ENCODE peak calls at places on chromosomes 13 and 19, in seven cellular contexts. N, W, F, I, B, C and S are unnamed samples.

GRCh38 chr13:114001331-114002008 is 27.6 kb upstream of the C13orf46 start:
- DNase-seq in N (no peak), W (no peak), F (no peak), I (no peak), B (no peak), C (no peak), S (no peak)

GRCh38 chr19:35118268-35119026 is 2.8 kb downstream of the FXYD3 start:
- DNase-seq in N (no peak), W (no peak), F (peak), I (no peak), B (no peak), C (no peak), S (no peak)

GRCh38 chr13:85995788-85996418 is 196.7 kb upstream of the SLITRK6 start:
- DNase-seq in N (no peak), W (no peak), F (no peak), I (no peak), B (no peak), C (no peak), S (no peak)

GRCh38 chr13:98576215-98576945 is 527 bp downstream of the STK24 start:
- DNase-seq in N (no peak), W (no peak), F (peak), I (peak), B (no peak), C (peak), S (no peak)

GRCh38 chr19:18940791-18941627 is at the start of gene HOMER3:
- DNase-seq in N (peak), W (peak), F (peak), I (peak), B (peak), C (peak), S (no peak)

GRCh38 chr19:41420101-41420880 is 6.9 kb downstream of the B3GNT8 start:
- DNase-seq in N (no peak), W (no peak), F (no peak), I (no peak), B (no peak), C (no peak), S (peak)

GRCh38 chr19:19105365-19106060 is 32.8 kb downstream of the TMEM161A start:
- DNase-seq in N (peak), W (no peak), F (peak), I (no peak), B (no peak), C (no peak), S (no peak)

GRCh38 chr13:110850006-110850405 is 64.9 kb downstream of the ANKRD10 start:
- DNase-seq in N (no peak), W (no peak), F (no peak), I (no peak), B (no peak), C (no peak), S (no peak)

GRCh38 chr13:30047154-30047874 is 196.9 kb upstream of the UBL3 start:
- DNase-seq in N (no peak), W (no peak), F (no peak), I (no peak), B (no peak), C (no peak), S (no peak)

GRCh38 chr13:96252903-96253302 is 163.0 kb downstream of the HS6ST3 start:
- DNase-seq in N (no peak), W (no peak), F (no peak), I (no peak), B (no peak), C (no peak), S (no peak)

GRCh38 chr13:110869805-110870706 is 44.8 kb downstream of the ANKRD10 start:
- DNase-seq in N (peak), W (no peak), F (peak), I (peak), B (no peak), C (no peak), S (no peak)

GRCh38 chr13:85896516-85897450 is 97.6 kb upstream of the SLITRK6 start:
- DNase-seq in N (no peak), W (no peak), F (no peak), I (no peak), B (no peak), C (no peak), S (no peak)

GRCh38 chr19:2524840-2525723 is 49.2 kb downstream of the GADD45B start:
- DNase-seq in N (peak), W (no peak), F (no peak), I (peak), B (no peak), C (no peak), S (peak)

GRCh38 chr19:41377977-41378707 is 1.8 kb downstream of the TMEM91 start:
- DNase-seq in N (no peak), W (no peak), F (no peak), I (no peak), B (no peak), C (no peak), S (no peak)

GRCh38 chr13:76976488-76976887 is 15.4 kb upstream of the CLN5 start:
- DNase-seq in N (peak), W (no peak), F (no peak), I (no peak), B (no peak), C (no peak), S (no peak)

GRCh38 chr13:93771229-93771628 is 544.6 kb downstream of the GPC6 start:
- DNase-seq in N (no peak), W (no peak), F (no peak), I (no peak), B (no peak), C (no peak), S (no peak)

GRCh38 chr13:112226320-112227002 is 149.7 kb upstream of the SPACA7 start:
- DNase-seq in N (no peak), W (no peak), F (no peak), I (peak), B (no peak), C (no peak), S (no peak)

GRCh38 chr13:112165712-112166111 is 98.8 kb downstream of the SOX1 start:
- DNase-seq in N (no peak), W (no peak), F (no peak), I (no peak), B (no peak), C (no peak), S (no peak)

GRCh38 chr19:16338470-16339360 is 14.1 kb downstream of the KLF2 start:
- DNase-seq in N (peak), W (peak), F (peak), I (no peak), B (no peak), C (no peak), S (no peak)

GRCh38 chr13:99577934-99578917 is 77.0 kb downstream of the TM9SF2 start:
- DNase-seq in N (no peak), W (no peak), F (no peak), I (no peak), B (no peak), C (no peak), S (no peak)

GRCh38 chr13:80037505-80037888 is 303.4 kb downstream of the SPRY2 start:
- DNase-seq in N (peak), W (no peak), F (no peak), I (no peak), B (no peak), C (no peak), S (no peak)

GRCh38 chr19:33998302-33998701 is 174.0 kb upstream of the LSM14A start:
- DNase-seq in N (no peak), W (no peak), F (no peak), I (no peak), B (no peak), C (no peak), S (no peak)